ENCODE peak calls at places on chromosomes 3 and 15, in eight cellular contexts. K, T, F, A, Q, X, L and R are unnamed samples. For H3K4me1, the result is how much of the 10 kb centered on the place peaks cover.

GRCh38 chr3:73432021-73432722 is 192.6 kb downstream of the PDZRN3 start:
- DNase-seq in K (no peak), T (no peak), F (peak), A (no peak), Q (no peak), X (no peak), L (peak), R (peak)

GRCh38 chr3:102174312-102174712 is 260.5 kb upstream of the ZPLD1 start:
- DNase-seq in K (no peak), T (no peak), F (peak), A (no peak), Q (no peak), X (no peak), L (peak), R (peak)

GRCh38 chr15:69531302-69532027 is 78.8 kb downstream of the RPLP1 start:
- DNase-seq in K (no peak), T (no peak), F (no peak), A (peak), Q (no peak), X (no peak), L (no peak), R (no peak)

GRCh38 chr15:92954578-92954977 is 54.5 kb downstream of the CHD2 start:
- DNase-seq in K (no peak), T (no peak), F (peak), A (no peak), Q (no peak), X (no peak), L (peak), R (no peak)

GRCh38 chr3:153305189-153305588 is 143.2 kb downstream of the RAP2B start:
- DNase-seq in K (no peak), T (no peak), F (peak), A (no peak), Q (no peak), X (no peak), L (no peak), R (no peak)

GRCh38 chr3:169835533-169835932 is 22.8 kb upstream of the LRRC34 start:
- DNase-seq in K (no peak), T (no peak), F (no peak), A (no peak), Q (no peak), X (no peak), L (no peak), R (no peak)

GRCh38 chr15:61099030-61099800 is 129.9 kb downstream of the RORA start:
- DNase-seq in K (no peak), T (no peak), F (no peak), A (no peak), Q (no peak), X (no peak), L (no peak), R (no peak)

GRCh38 chr3:167851171-167851570 is 115.7 kb downstream of the SERPINI1 start:
- DNase-seq in K (no peak), T (no peak), F (peak), A (no peak), Q (no peak), X (no peak), L (no peak), R (no peak)

GRCh38 chr3:66418432-66419052 is 82.3 kb downstream of the LRIG1 start:
- DNase-seq in K (peak), T (peak), F (no peak), A (peak), Q (no peak), X (no peak), L (no peak), R (no peak)

GRCh38 chr3:194632983-194633348 is 253 bp downstream of the TMEM44 start:
- DNase-seq in K (no peak), T (peak), F (no peak), A (peak), Q (no peak), X (no peak), L (no peak), R (no peak)

GRCh38 chr3:197510642-197511018 is 45.1 kb downstream of the BDH1 start:
- DNase-seq in K (no peak), T (no peak), F (no peak), A (no peak), Q (no peak), X (no peak), L (no peak), R (no peak)

GRCh38 chr3:178302966-178303930 is 233.0 kb upstream of the KCNMB2 start:
- DNase-seq in K (no peak), T (no peak), F (peak), A (no peak), Q (no peak), X (no peak), L (no peak), R (peak)

GRCh38 chr3:30258426-30259392 is 347.7 kb upstream of the TGFBR2 start:
- DNase-seq in K (no peak), T (no peak), F (peak), A (no peak), Q (no peak), X (no peak), L (peak), R (no peak)

GRCh38 chr15:41291065-41291631 is 41.2 kb downstream of the OIP5 start:
- DNase-seq in K (peak), T (no peak), F (no peak), A (no peak), Q (no peak), X (no peak), L (no peak), R (no peak)

GRCh38 chr15:61910839-61911369 is 149.3 kb downstream of the VPS13C start:
- DNase-seq in K (no peak), T (no peak), F (no peak), A (no peak), Q (no peak), X (no peak), L (no peak), R (no peak)

GRCh38 chr15:52227456-52227855 is 36.3 kb upstream of the GNB5 start:
- DNase-seq in K (peak), T (peak), F (peak), A (peak), Q (peak), X (peak), L (peak), R (peak)

GRCh38 chr3:13513051-13513912 is 33.2 kb downstream of the HDAC11 start:
- DNase-seq in K (peak), T (no peak), F (peak), A (peak), Q (no peak), X (no peak), L (no peak), R (no peak)

GRCh38 chr3:105564546-105565288 is 198.0 kb downstream of the ALCAM start:
- DNase-seq in K (peak), T (no peak), F (no peak), A (no peak), Q (no peak), X (no peak), L (no peak), R (no peak)

GRCh38 chr3:118966700-118967099 is 67.9 kb downstream of the IGSF11 start:
- DNase-seq in K (no peak), T (no peak), F (no peak), A (no peak), Q (no peak), X (no peak), L (no peak), R (no peak)

GRCh38 chr15:31267161-31268107 is 59.2 kb upstream of the KLF13 start:
- DNase-seq in K (no peak), T (peak), F (no peak), A (peak), Q (no peak), X (peak), L (no peak), R (no peak)

GRCh38 chr3:106068386-106068785 is 199.6 kb upstream of the CBLB start:
- DNase-seq in K (no peak), T (no peak), F (no peak), A (no peak), Q (no peak), X (no peak), L (no peak), R (no peak)

GRCh38 chr3:38827791-38828190 is 11.8 kb upstream of the SCN10A start:
- DNase-seq in K (no peak), T (no peak), F (no peak), A (no peak), Q (no peak), X (no peak), L (no peak), R (no peak)

GRCh38 chr3:99776516-99777209 is 41.0 kb upstream of the CMSS1 start:
- DNase-seq in K (no peak), T (no peak), F (peak), A (no peak), Q (no peak), X (no peak), L (no peak), R (peak)

GRCh38 chr15:42695527-42696071 is 41.3 kb downstream of the CDAN1 start:
- DNase-seq in K (peak), T (no peak), F (no peak), A (peak), Q (no peak), X (no peak), L (no peak), R (no peak)

GRCh38 chr3:30222436-30222835 is 384.0 kb upstream of the TGFBR2 start:
- DNase-seq in K (no peak), T (no peak), F (no peak), A (no peak), Q (no peak), X (no peak), L (no peak), R (no peak)

GRCh38 chr3:59573911-59574310 is 524.1 kb upstream of the CFAP20DC start:
- DNase-seq in K (no peak), T (peak), F (peak), A (no peak), Q (no peak), X (no peak), L (peak), R (peak)

GRCh38 chr3:22103423-22103822 is 352.4 kb upstream of the ZNF385D start:
- DNase-seq in K (no peak), T (no peak), F (no peak), A (no peak), Q (no peak), X (no peak), L (no peak), R (no peak)

GRCh38 chr3:141294848-141295247 is 63.2 kb downstream of the PXYLP1 start:
- DNase-seq in K (no peak), T (no peak), F (peak), A (no peak), Q (no peak), X (peak), L (peak), R (peak)

GRCh38 chr15:29035571-29036285 is 150.0 kb downstream of the APBA2 start:
- DNase-seq in K (no peak), T (no peak), F (no peak), A (no peak), Q (no peak), X (no peak), L (no peak), R (no peak)

DNA sequence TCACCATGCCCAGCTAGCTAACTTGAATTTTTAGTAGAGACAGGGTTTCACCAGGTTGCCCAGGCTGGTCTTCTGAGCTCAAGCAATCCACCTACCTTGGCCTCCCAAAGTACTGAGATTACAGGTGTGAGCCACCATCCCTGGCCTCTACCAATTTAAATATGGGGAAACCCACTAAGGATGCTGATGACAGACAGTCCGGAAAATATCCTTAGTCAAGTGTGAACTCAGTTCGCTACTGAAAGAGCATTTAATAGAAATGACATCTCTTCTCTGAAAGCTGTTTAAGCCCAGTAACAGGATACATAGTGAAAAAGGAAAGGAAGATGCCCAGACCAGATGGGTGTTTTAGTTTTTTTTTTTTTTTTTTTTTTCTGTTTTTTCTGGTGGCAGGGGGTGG is 7.7 kb upstream of the GRAMD2A start:
- DNase-seq in K (no peak), T (no peak), F (no peak), A (no peak), Q (no peak), X (no peak), L (no peak), R (no peak)
- H3K4me1 ChIP-seq in K (under half), T (half or more), F (under half), A (under half), Q (under half), X (under half), L (half or more), R (half or more)

GRCh38 chr3:152255290-152255689 is 13.4 kb upstream of the MBNL1 start:
- DNase-seq in K (no peak), T (no peak), F (no peak), A (no peak), Q (no peak), X (no peak), L (no peak), R (no peak)

GRCh38 chr3:152259480-152259879 is 9.2 kb upstream of the MBNL1 start:
- DNase-seq in K (no peak), T (no peak), F (no peak), A (no peak), Q (no peak), X (no peak), L (no peak), R (no peak)

GRCh38 chr3:152257246-152258074 is 11.3 kb upstream of the MBNL1 start:
- DNase-seq in K (no peak), T (no peak), F (no peak), A (no peak), Q (no peak), X (no peak), L (no peak), R (peak)

GRCh38 chr3:152258448-152259302 is 10.1 kb upstream of the MBNL1 start:
- DNase-seq in K (peak), T (peak), F (peak), A (peak), Q (peak), X (peak), L (peak), R (peak)

DNA sequence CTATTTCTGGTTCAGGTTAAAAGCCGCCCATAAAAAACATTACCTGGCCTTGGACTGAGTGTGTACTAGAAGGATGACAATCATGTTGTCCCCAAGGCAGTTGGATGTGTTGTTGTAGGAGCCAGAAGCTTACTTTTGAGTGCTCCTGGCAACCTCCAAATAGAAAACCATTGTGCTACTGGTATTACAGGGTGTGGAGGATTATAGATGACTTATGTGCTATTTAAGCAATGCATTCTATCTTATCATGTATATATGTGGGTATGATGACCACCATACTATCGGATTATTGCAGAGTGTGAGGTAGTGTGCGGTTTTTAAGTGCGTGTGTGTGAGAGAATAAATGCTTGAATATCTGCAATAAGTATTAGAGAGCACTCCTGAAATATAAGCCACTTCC is 11.9 kb upstream of the MBNL1 start:
- DNase-seq in K (no peak), T (no peak), F (no peak), A (no peak), Q (no peak), X (no peak), L (no peak), R (no peak)
- H3K4me1 ChIP-seq in K (under half), T (under half), F (under half), A (under half), Q (half or more), X (under half), L (under half), R (under half)

GRCh38 chr15:88897456-88898194 is 2.3 kb upstream of the HAPLN3 start:
- DNase-seq in K (peak), T (peak), F (peak), A (peak), Q (peak), X (peak), L (peak), R (peak)
- H3K4me1 ChIP-seq in K (under half), T (half or more), F (under half), A (half or more), Q (under half), X (under half), L (under half), R (under half)

GRCh38 chr15:71678191-71678590 is 132.2 kb upstream of the NR2E3 start:
- DNase-seq in K (no peak), T (no peak), F (no peak), A (no peak), Q (no peak), X (no peak), L (no peak), R (no peak)
- H3K4me1 ChIP-seq in K (under half), T (half or more), F (half or more), A (under half), Q (under half), X (under half), L (under half), R (under half)

DNA sequence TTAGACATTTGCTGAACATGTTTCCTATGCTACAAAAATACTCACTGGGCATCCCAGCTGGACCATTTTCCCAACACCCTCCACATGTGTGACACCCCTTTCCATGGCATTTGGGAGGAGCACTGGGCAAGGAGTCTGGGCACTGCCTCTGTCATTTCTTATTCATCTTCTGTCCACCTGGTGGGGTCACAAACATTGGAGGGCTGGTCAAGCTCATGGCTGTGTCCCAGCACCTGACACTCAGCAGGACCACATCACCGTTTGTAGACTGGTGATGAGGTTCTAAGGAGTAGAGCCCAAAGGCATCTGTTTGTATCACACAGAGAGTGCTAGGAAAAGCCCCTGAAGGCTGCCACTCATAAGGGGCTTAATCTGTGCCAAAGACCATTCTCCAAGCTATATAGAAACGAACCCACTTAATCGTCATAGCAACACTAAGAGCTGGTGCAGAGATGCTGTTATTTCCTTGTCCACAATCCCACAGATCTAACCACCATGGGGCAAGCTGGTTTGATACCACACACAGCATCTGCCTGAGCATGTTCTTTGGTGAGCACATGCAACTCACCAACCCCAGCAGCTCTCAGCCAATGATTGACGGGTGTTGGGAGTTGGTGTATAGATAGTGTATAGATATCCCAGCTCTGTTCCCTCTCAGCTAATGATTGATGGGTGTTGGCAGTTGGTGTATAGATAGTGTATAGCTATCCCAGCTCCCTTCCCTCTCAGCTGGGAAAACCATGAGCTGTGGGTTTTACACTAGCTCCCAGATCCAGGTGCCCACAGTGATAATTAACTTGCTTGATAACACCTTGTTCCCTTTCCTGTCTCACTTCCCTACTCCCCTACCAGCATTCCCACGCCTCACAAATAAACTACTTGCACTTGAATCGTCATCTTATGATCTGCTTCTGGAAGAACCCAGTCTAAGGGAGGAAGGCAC is 42.7 kb upstream of the ATP2B2 start:
- DNase-seq in K (no peak), T (no peak), F (no peak), A (no peak), Q (no peak), X (no peak), L (no peak), R (peak)
- H3K4me1 ChIP-seq in K (under half), T (under half), F (under half), A (under half), Q (under half), X (under half), L (under half), R (under half)

GRCh38 chr3:171374661-171375285 is 85.4 kb downstream of the TNIK start:
- DNase-seq in K (no peak), T (no peak), F (peak), A (no peak), Q (no peak), X (no peak), L (no peak), R (peak)

GRCh38 chr3:171376125-171376947 is 83.9 kb downstream of the TNIK start:
- DNase-seq in K (no peak), T (no peak), F (no peak), A (no peak), Q (no peak), X (no peak), L (no peak), R (peak)

GRCh38 chr3:171374260-171374659 is 85.9 kb downstream of the TNIK start:
- DNase-seq in K (no peak), T (no peak), F (no peak), A (no peak), Q (no peak), X (no peak), L (no peak), R (no peak)

GRCh38 chr3:171377859-171378258 is 82.3 kb downstream of the TNIK start:
- DNase-seq in K (no peak), T (no peak), F (no peak), A (no peak), Q (no peak), X (no peak), L (no peak), R (no peak)

DNA sequence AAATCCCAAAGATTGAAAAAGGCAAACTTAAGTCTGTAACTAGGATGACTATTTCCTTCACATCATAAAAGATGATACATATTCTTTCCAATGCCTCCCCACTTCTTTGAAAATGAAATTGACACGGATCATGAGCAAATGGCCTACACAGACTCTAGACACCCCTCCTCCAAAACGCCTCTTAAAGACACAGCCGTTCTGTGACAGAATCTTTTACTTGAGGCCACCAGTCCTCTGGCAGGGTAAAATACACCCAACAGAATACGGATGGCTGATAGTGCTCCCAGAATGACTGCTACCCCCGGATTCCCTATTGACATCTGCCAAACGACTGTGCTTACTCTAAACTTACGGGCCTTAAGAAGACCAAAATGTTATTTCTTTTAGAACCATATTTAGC is 84.5 kb downstream of the TNIK start:
- DNase-seq in K (no peak), T (no peak), F (no peak), A (no peak), Q (no peak), X (no peak), L (no peak), R (no peak)
- H3K4me1 ChIP-seq in K (under half), T (half or more), F (under half), A (under half), Q (half or more), X (under half), L (under half), R (under half)

GRCh38 chr15:65329991-65330735 is 25.7 kb downstream of the RNU5B-1 start:
- DNase-seq in K (no peak), T (no peak), F (no peak), A (no peak), Q (no peak), X (no peak), L (no peak), R (no peak)

GRCh38 chr15:65327651-65328393 is 23.3 kb downstream of the RNU5B-1 start:
- DNase-seq in K (no peak), T (no peak), F (no peak), A (no peak), Q (no peak), X (no peak), L (no peak), R (no peak)

GRCh38 chr15:65330934-65331645 is 26.6 kb downstream of the RNU5B-1 start:
- DNase-seq in K (no peak), T (no peak), F (no peak), A (no peak), Q (no peak), X (no peak), L (no peak), R (no peak)

GRCh38 chr15:65328506-65329297 is 24.2 kb downstream of the RNU5B-1 start:
- DNase-seq in K (no peak), T (no peak), F (no peak), A (no peak), Q (no peak), X (no peak), L (no peak), R (no peak)

GRCh38 chr15:65329298-65329990 is 25.0 kb downstream of the RNU5B-1 start:
- DNase-seq in K (no peak), T (no peak), F (no peak), A (no peak), Q (no peak), X (no peak), L (no peak), R (no peak)
- H3K4me1 ChIP-seq in K (under half), T (under half), F (under half), A (under half), Q (under half), X (under half), L (under half), R (under half)